ENCODE peak calls at places on chromosomes 13 and 19, in five cellular contexts. J is CD4-positive, alpha-beta T cell; Z is HT1080; O is progenitor cell of endocrine pancreas; B is adipocyte. R is an unnamed sample.

GRCh38 chr19:45901912-45902650 is at the start of gene MYPOP:
- DNase-seq in J (no peak), Z (no peak), O (no peak), B (peak), R (no peak)

GRCh38 chr13:47126432-47126831 is 229.6 kb upstream of the HTR2A start:
- DNase-seq in J (no peak), Z (peak), O (no peak), B (no peak), R (no peak)

GRCh38 chr19:18226956-18227780 is 930 bp upstream of the PDE4C start:
- DNase-seq in J (no peak), Z (no peak), O (no peak), B (no peak), R (no peak)

GRCh38 chr19:57363734-57364181 is 407 bp downstream of the TRAPPC2B start:
- DNase-seq in J (no peak), Z (no peak), O (no peak), B (peak), R (no peak)

GRCh38 chr19:16094360-16095070 is 17.2 kb upstream of the RAB8A start:
- DNase-seq in J (no peak), Z (no peak), O (no peak), B (peak), R (no peak)

GRCh38 chr19:18730885-18731513 is 47.5 kb downstream of the CRTC1 start:
- DNase-seq in J (no peak), Z (no peak), O (no peak), B (no peak), R (no peak)

GRCh38 chr19:13492128-13492527 is 14.2 kb downstream of the CACNA1A start:
- DNase-seq in J (no peak), Z (peak), O (no peak), B (peak), R (no peak)

GRCh38 chr19:56987184-56987583 is 132.6 kb upstream of the USP29 start:
- DNase-seq in J (no peak), Z (no peak), O (no peak), B (no peak), R (no peak)

GRCh38 chr19:50817941-50818858 is 5.4 kb downstream of the KLK1 start:
- DNase-seq in J (peak), Z (no peak), O (peak), B (peak), R (no peak)

GRCh38 chr19:31223805-31224534 is 125.3 kb downstream of the TSHZ3 start:
- DNase-seq in J (no peak), Z (peak), O (no peak), B (peak), R (no peak)

GRCh38 chr13:34249546-34249945 is 431.6 kb downstream of the RFC3 start:
- DNase-seq in J (no peak), Z (no peak), O (no peak), B (no peak), R (no peak)